ENCODE peak calls at places on chromosomes 2 and 18, in eight cellular contexts. M is esophagus squamous epithelium, S is GM23338, B is heart left ventricle, A is fibroblast of lung, I is cardiac fibroblast, H is A549, Q is BJ. T is an unnamed sample.

GRCh38 chr2:63514781-63515180 is 73.5 kb downstream of the WDPCP start:
- DNase-seq in M (no peak), S (no peak), I (no peak), Q (no peak), A (no peak), B (no peak), H (no peak), T (no peak)

GRCh38 chr2:221969087-221969829 is 329.5 kb downstream of the PAX3 start:
- DNase-seq in M (no peak), S (peak), B (no peak), I (peak), Q (no peak), A (peak), H (peak), T (peak)

GRCh38 chr18:59669872-59670657 is 27.2 kb downstream of the CCBE1 start:
- DNase-seq in I (peak), Q (peak), M (no peak), A (no peak), H (no peak), B (no peak), S (no peak), T (peak)

GRCh38 chr2:3666613-3666975 is 8.6 kb downstream of the ALLC start:
- DNase-seq in S (no peak), Q (no peak), A (no peak), B (no peak), M (no peak), H (no peak), I (no peak), T (no peak)

GRCh38 chr2:103664690-103665089 is 902.9 kb downstream of the TMEM182 start:
- DNase-seq in B (no peak), S (peak), A (no peak), Q (no peak), H (no peak), M (no peak), I (no peak), T (no peak)

GRCh38 chr2:12918841-12919445 is 202.2 kb downstream of the TRIB2 start:
- DNase-seq in H (no peak), B (peak), I (peak), A (peak), Q (peak), M (no peak), S (no peak), T (peak)

GRCh38 chr2:47198985-47199451 is 43.9 kb upstream of the STPG4 start:
- DNase-seq in A (peak), M (no peak), Q (peak), I (peak), H (no peak), S (no peak), B (no peak), T (peak)

GRCh38 chr2:108447947-108448677 is 894 bp upstream of the GCC2 start:
- DNase-seq in B (no peak), I (no peak), Q (no peak), M (no peak), S (no peak), H (peak), A (no peak), T (no peak)

GRCh38 chr2:134739261-134739878 is 20.6 kb upstream of the TMEM163 start:
- DNase-seq in A (no peak), H (no peak), Q (no peak), M (no peak), I (no peak), B (no peak), S (no peak), T (no peak)

GRCh38 chr2:106852103-106852502 is 33.9 kb downstream of the ST6GAL2 start:
- DNase-seq in S (peak), H (no peak), B (no peak), M (no peak), I (no peak), A (no peak), Q (no peak), T (no peak)

GRCh38 chr2:21454839-21455238 is 331.1 kb downstream of the TDRD15 start:
- DNase-seq in S (no peak), I (no peak), M (no peak), H (no peak), A (no peak), B (no peak), Q (no peak), T (no peak)

GRCh38 chr2:36611316-36611990 is 13.5 kb upstream of the FEZ2 start:
- DNase-seq in S (no peak), Q (no peak), A (no peak), I (no peak), M (no peak), H (no peak), B (no peak), T (no peak)

GRCh38 chr2:146806295-146807005 is 1038.4 kb upstream of the ACVR2A start:
- DNase-seq in S (no peak), I (peak), B (no peak), Q (no peak), A (peak), M (no peak), H (no peak), T (peak)

GRCh38 chr18:79517322-79517721 is 121.6 kb downstream of the NFATC1 start:
- DNase-seq in H (no peak), S (peak), I (no peak), A (no peak), Q (no peak), M (no peak), B (no peak), T (no peak)

GRCh38 chr2:38184964-38185603 is 109.1 kb upstream of the CYP1B1 start:
- DNase-seq in Q (no peak), A (peak), B (no peak), M (no peak), I (no peak), S (no peak), H (no peak), T (peak)

GRCh38 chr2:239913632-239914417 is 111.3 kb downstream of the NDUFA10 start:
- DNase-seq in H (no peak), S (no peak), Q (no peak), A (no peak), I (no peak), M (no peak), B (no peak), T (no peak)

GRCh38 chr2:171307560-171307959 is 126.2 kb downstream of the METTL8 start:
- DNase-seq in Q (no peak), M (no peak), S (no peak), A (no peak), H (no peak), B (no peak), I (no peak), T (no peak)

GRCh38 chr2:40418614-40419013 is 33.3 kb downstream of the SLC8A1 start:
- DNase-seq in A (no peak), S (no peak), M (no peak), H (no peak), B (no peak), I (no peak), Q (no peak), T (peak)

GRCh38 chr2:185645529-185645928 is 93.1 kb upstream of the FSIP2 start:
- DNase-seq in S (no peak), Q (no peak), M (no peak), I (no peak), A (no peak), H (no peak), B (no peak), T (no peak)

GRCh38 chr18:54127759-54128378 is 96.6 kb downstream of the MBD2 start:
- DNase-seq in M (no peak), I (peak), H (peak), A (peak), Q (no peak), B (peak), S (peak), T (peak)

GRCh38 chr18:46431522-46432171 is 225.4 kb downstream of the LOXHD1 start:
- DNase-seq in H (no peak), I (no peak), Q (no peak), A (no peak), M (no peak), B (no peak), S (peak), T (no peak)

GRCh38 chr18:58565021-58565420 is 63.9 kb downstream of the ALPK2 start:
- DNase-seq in M (no peak), S (no peak), I (no peak), H (no peak), B (no peak), A (no peak), Q (no peak), T (no peak)

GRCh38 chr2:128313076-128313836 is 5.4 kb downstream of the HS6ST1 start:
- DNase-seq in M (no peak), I (peak), Q (no peak), A (peak), S (peak), B (no peak), H (peak), T (peak)
- H3K4me3 ChIP-seq in M (no peak), I (no peak), Q (no peak), A (no peak), S (no peak), B (no peak), H (no peak), T (no peak)

GRCh38 chr18:24270937-24271380 is 126.7 kb downstream of the OSBPL1A start:
- DNase-seq in Q (no peak), A (peak), H (no peak), M (no peak), S (peak), B (no peak), I (peak), T (peak)
- H3K4me3 ChIP-seq in Q (peak), A (peak), H (peak), M (peak), S (peak), B (peak), I (peak), T (peak)

DNA sequence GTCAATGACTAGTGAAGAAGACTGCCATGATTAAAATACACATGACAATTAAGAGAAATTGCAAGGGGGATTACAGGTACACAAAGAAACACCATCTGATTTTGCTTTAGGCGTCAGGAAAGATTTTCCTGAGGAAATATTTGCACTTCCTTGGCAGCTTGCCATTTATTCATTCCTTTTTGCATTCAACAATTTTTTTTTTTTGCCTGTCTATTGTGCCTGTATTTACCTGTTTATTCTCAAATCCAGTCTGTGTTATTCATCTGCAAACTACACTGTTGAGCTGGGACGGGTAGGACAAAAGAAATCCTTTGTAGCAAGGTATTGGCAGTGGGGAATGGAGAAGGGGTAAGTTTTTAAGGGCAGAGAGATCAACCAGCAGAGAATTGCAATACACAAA is 31.8 kb downstream of the SMAD2 start:
- DNase-seq in Q (no peak), M (no peak), A (no peak), H (no peak), I (peak), B (no peak), S (peak), T (no peak)
- H3K4me3 ChIP-seq in Q (no peak), M (no peak), A (no peak), H (peak), I (no peak), B (no peak), S (peak), T (no peak)

GRCh38 chr2:126413079-126413478 is 242.9 kb upstream of the GYPC start:
- DNase-seq in A (no peak), S (no peak), I (no peak), M (no peak), H (no peak), B (no peak), Q (no peak), T (no peak)
- H3K4me3 ChIP-seq in A (no peak), S (no peak), I (no peak), M (no peak), H (no peak), B (no peak), Q (no peak), T (no peak)

DNA sequence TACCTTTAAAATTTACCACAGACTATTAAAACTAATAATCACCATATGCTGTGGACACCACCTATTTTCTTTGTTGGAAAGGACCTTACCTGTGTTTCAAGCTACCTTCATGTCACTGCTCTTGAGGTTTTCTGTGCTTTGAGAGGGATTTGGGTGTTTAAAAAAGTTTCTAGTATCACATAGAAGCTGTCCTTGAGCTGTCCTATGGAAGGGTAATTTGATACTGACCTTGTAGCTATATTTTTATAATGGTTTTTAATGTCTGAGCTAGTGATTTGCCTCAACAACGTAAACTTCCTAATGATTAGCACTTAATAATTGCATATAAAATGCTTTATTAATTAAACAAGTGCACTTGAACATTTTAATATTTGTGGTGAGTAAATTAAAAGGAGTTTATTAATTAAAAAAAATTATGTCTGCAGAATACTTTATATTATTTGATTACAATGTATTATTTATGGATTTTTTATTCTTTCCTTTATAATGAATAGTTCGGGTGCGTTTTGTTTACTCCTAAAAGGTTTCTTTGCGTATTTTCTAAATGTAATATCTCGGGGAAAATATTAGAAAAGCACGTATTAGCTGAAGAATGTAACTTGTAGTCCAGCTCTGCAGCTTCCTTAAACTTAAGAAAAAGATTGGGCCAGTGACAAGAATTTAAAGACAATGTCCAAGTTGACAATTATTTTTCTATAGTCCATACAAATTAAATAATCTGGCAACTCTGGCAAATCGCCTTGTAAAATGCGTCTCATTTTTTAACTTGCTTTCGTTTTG is 2.3 kb downstream of the HOXD8 start:
- DNase-seq in H (no peak), A (no peak), M (no peak), B (no peak), Q (no peak), I (no peak), S (no peak), T (no peak)
- H3K4me3 ChIP-seq in H (no peak), A (no peak), M (peak), B (no peak), Q (no peak), I (no peak), S (no peak), T (no peak)

GRCh38 chr2:241359481-241360045 is 3.5 kb downstream of the FARP2 start:
- DNase-seq in S (no peak), B (no peak), I (no peak), H (no peak), M (no peak), A (no peak), Q (no peak), T (no peak)

GRCh38 chr2:241368643-241369042 is 12.6 kb downstream of the FARP2 start:
- DNase-seq in B (no peak), A (no peak), S (no peak), I (no peak), M (no peak), Q (no peak), H (no peak), T (no peak)

GRCh38 chr2:241363316-241363879 is 7.3 kb downstream of the FARP2 start:
- DNase-seq in A (no peak), B (no peak), I (no peak), S (no peak), Q (no peak), H (no peak), M (no peak), T (no peak)

GRCh38 chr2:241364781-241365180 is 8.7 kb downstream of the FARP2 start:
- DNase-seq in S (no peak), H (no peak), M (no peak), I (no peak), B (no peak), A (no peak), Q (no peak), T (no peak)
- H3K4me3 ChIP-seq in S (no peak), H (no peak), M (no peak), I (no peak), B (no peak), A (no peak), Q (no peak), T (no peak)

T was measured in fibroblast of the aortic adventitia.